ENCODE peak calls at places on chromosome 14, in four cellular contexts. One of them, this sample, is unnamed.
A peak's percentile ranks its signal among the peaks of the same experiment; 100 is the strongest.

GRCh38 chr14:64704145-64704742 is at the start of gene PLEKHG3:
- DNase-seq in GM12865: no peak
- DNase-seq in hepatocyte: peak; percentile 95
- DNase-seq in HTR-8/SVneo: peak; percentile 96
- DNase-seq in this sample: peak; percentile 56

GRCh38 chr14:99554184-99554583 is 49.8 kb downstream of the CCDC85C start:
- DNase-seq in HTR-8/SVneo: no peak
- DNase-seq in hepatocyte: no peak
- DNase-seq in GM12865: no peak
- DNase-seq in this sample: no peak

GRCh38 chr14:32978691-32979255 is 40.1 kb downstream of the NPAS3 start:
- DNase-seq in HTR-8/SVneo: no peak
- DNase-seq in hepatocyte: no peak
- DNase-seq in GM12865: no peak
- DNase-seq in this sample: no peak

GRCh38 chr14:72686832-72687231 is 207.1 kb downstream of the DPF3 start:
- DNase-seq in HTR-8/SVneo: no peak
- DNase-seq in GM12865: no peak
- DNase-seq in hepatocyte: no peak
- DNase-seq in this sample: no peak

GRCh38 chr14:69464829-69465228 is 19.7 kb upstream of the PLEKHD1 start:
- DNase-seq in hepatocyte: no peak
- DNase-seq in HTR-8/SVneo: peak; percentile 98
- DNase-seq in GM12865: no peak
- DNase-seq in this sample: peak; percentile 80

GRCh38 chr14:105479438-105480164 is 5.0 kb downstream of the CRIP2 start:
- DNase-seq in hepatocyte: no peak
- DNase-seq in HTR-8/SVneo: no peak
- DNase-seq in GM12865: no peak
- DNase-seq in this sample: no peak

GRCh38 chr14:92471919-92472318 is 41.7 kb upstream of the RIN3 start:
- DNase-seq in HTR-8/SVneo: peak; percentile 78
- DNase-seq in GM12865: no peak
- DNase-seq in hepatocyte: peak; percentile 84
- DNase-seq in this sample: peak; percentile 90

GRCh38 chr14:53963491-53964227 is 7.0 kb upstream of the BMP4 start:
- DNase-seq in hepatocyte: peak; percentile 77
- DNase-seq in HTR-8/SVneo: no peak
- DNase-seq in GM12865: no peak
- DNase-seq in this sample: no peak

GRCh38 chr14:65433157-65433556 is 20.6 kb downstream of the FUT8 start:
- DNase-seq in HTR-8/SVneo: no peak
- DNase-seq in GM12865: peak; percentile 31
- DNase-seq in hepatocyte: no peak
- DNase-seq in this sample: no peak

GRCh38 chr14:68871392-68871791 is 78.5 kb upstream of the ZFP36L1 start:
- DNase-seq in HTR-8/SVneo: no peak
- DNase-seq in hepatocyte: no peak
- DNase-seq in GM12865: no peak
- DNase-seq in this sample: no peak

GRCh38 chr14:53952533-53952932 is 4.1 kb downstream of the BMP4 start:
- DNase-seq in GM12865: no peak
- DNase-seq in HTR-8/SVneo: no peak
- DNase-seq in hepatocyte: peak; percentile 26
- DNase-seq in this sample: no peak

GRCh38 chr14:23360496-23360895 is 4.5 kb downstream of the EFS start:
- DNase-seq in HTR-8/SVneo: no peak
- DNase-seq in hepatocyte: no peak
- DNase-seq in GM12865: no peak
- DNase-seq in this sample: no peak

GRCh38 chr14:79514700-79515099 is 696.6 kb downstream of the DIO2 start:
- DNase-seq in hepatocyte: peak; percentile 5
- DNase-seq in HTR-8/SVneo: peak; percentile 25
- DNase-seq in GM12865: no peak
- DNase-seq in this sample: peak; percentile 54

GRCh38 chr14:34425095-34425851 is 36.8 kb downstream of the SPTSSA start:
- DNase-seq in HTR-8/SVneo: no peak
- DNase-seq in GM12865: no peak
- DNase-seq in hepatocyte: peak; percentile 43
- DNase-seq in this sample: no peak

GRCh38 chr14:57066887-57067513 is 201.7 kb downstream of the EXOC5 start:
- DNase-seq in GM12865: peak; percentile 54
- DNase-seq in HTR-8/SVneo: peak; percentile 37
- DNase-seq in hepatocyte: peak; percentile 65
- DNase-seq in this sample: peak; percentile 16

GRCh38 chr14:74675219-74675618 is 37.7 kb downstream of the AREL1 start:
- DNase-seq in hepatocyte: no peak
- DNase-seq in HTR-8/SVneo: no peak
- DNase-seq in GM12865: no peak
- DNase-seq in this sample: peak; percentile 29

GRCh38 chr14:25411933-25412757 is 362.2 kb upstream of the STXBP6 start:
- DNase-seq in HTR-8/SVneo: no peak
- DNase-seq in hepatocyte: peak; percentile 16
- DNase-seq in GM12865: no peak
- DNase-seq in this sample: peak; percentile 8

GRCh38 chr14:42556551-42556950 is 949.9 kb downstream of the LRFN5 start:
- DNase-seq in HTR-8/SVneo: no peak
- DNase-seq in hepatocyte: no peak
- DNase-seq in GM12865: no peak
- DNase-seq in this sample: no peak

GRCh38 chr14:73895939-73896338 is 9.3 kb downstream of the ZNF410 start:
- DNase-seq in HTR-8/SVneo: no peak
- DNase-seq in GM12865: no peak
- DNase-seq in hepatocyte: no peak
- DNase-seq in this sample: no peak

GRCh38 chr14:43647302-43647701 is 859.8 kb downstream of the FSCB start:
- DNase-seq in HTR-8/SVneo: no peak
- DNase-seq in GM12865: no peak
- DNase-seq in hepatocyte: peak; percentile 14
- DNase-seq in this sample: no peak

This sample was measured in fibroblast of mammary gland.